ENCODE peak calls at places on chromosome 14, in five cellular contexts. One of them, this sample, is unnamed.

GRCh38 chr14:89337912-89338311 is 79.1 kb downstream of the FOXN3 start:
- DNase-seq in K562: no peak
- DNase-seq in GM12878: no peak
- DNase-seq in SK-N-SH: no peak
- DNase-seq in HepG2: no peak
- DNase-seq in this sample: no peak

GRCh38 chr14:94143239-94143638 is 13.8 kb upstream of the IFI27L2 start:
- DNase-seq in K562: no peak
- DNase-seq in GM12878: no peak
- DNase-seq in SK-N-SH: no peak
- DNase-seq in HepG2: peak; percentile 28
- DNase-seq in this sample: no peak

GRCh38 chr14:23056956-23057756 is at the start of gene CDH24:
- DNase-seq in K562: peak; percentile 88
- DNase-seq in GM12878: no peak
- DNase-seq in SK-N-SH: peak; percentile 90
- DNase-seq in HepG2: no peak
- DNase-seq in this sample: peak; percentile 77

GRCh38 chr14:90576581-90576980 is 179.8 kb downstream of the CALM1 start:
- DNase-seq in K562: no peak
- DNase-seq in GM12878: no peak
- DNase-seq in SK-N-SH: no peak
- DNase-seq in HepG2: no peak
- DNase-seq in this sample: no peak

GRCh38 chr14:69518341-69519101 is 34.0 kb downstream of the PLEKHD1 start:
- DNase-seq in K562: no peak
- DNase-seq in GM12878: no peak
- DNase-seq in SK-N-SH: no peak
- DNase-seq in HepG2: no peak
- DNase-seq in this sample: no peak

GRCh38 chr14:55802986-55803431 is 223.0 kb downstream of the KTN1 start:
- DNase-seq in K562: peak; percentile 19
- DNase-seq in GM12878: no peak
- DNase-seq in SK-N-SH: no peak
- DNase-seq in HepG2: peak; percentile 69
- DNase-seq in this sample: no peak

GRCh38 chr14:63713058-63713457 is 14.8 kb downstream of the SGPP1 start:
- DNase-seq in K562: no peak
- DNase-seq in GM12878: no peak
- DNase-seq in SK-N-SH: no peak
- DNase-seq in HepG2: no peak
- DNase-seq in this sample: no peak

GRCh38 chr14:105894125-105894977 is 368.0 kb downstream of the TMEM121 start:
- DNase-seq in K562: peak; percentile 2
- DNase-seq in GM12878: no peak
- DNase-seq in SK-N-SH: no peak
- DNase-seq in HepG2: no peak
- DNase-seq in this sample: no peak

GRCh38 chr14:100193417-100194357 is 34.2 kb upstream of the DEGS2 start:
- DNase-seq in K562: peak; percentile 54
- DNase-seq in GM12878: no peak
- DNase-seq in SK-N-SH: peak; percentile 39
- DNase-seq in HepG2: peak; percentile 75
- DNase-seq in this sample: no peak

GRCh38 chr14:61076531-61076930 is 95.5 kb downstream of the SLC38A6 start:
- DNase-seq in K562: no peak
- DNase-seq in GM12878: no peak
- DNase-seq in SK-N-SH: no peak
- DNase-seq in HepG2: peak; percentile 37
- DNase-seq in this sample: no peak

GRCh38 chr14:75661499-75661814 is 411 bp downstream of the TTLL5 start:
- DNase-seq in K562: no peak
- DNase-seq in GM12878: no peak
- DNase-seq in SK-N-SH: no peak
- DNase-seq in HepG2: no peak
- DNase-seq in this sample: no peak

GRCh38 chr14:51482112-51482511 is 169.6 kb upstream of the FRMD6 start:
- DNase-seq in K562: no peak
- DNase-seq in GM12878: no peak
- DNase-seq in SK-N-SH: peak; percentile 41
- DNase-seq in HepG2: no peak
- DNase-seq in this sample: no peak

GRCh38 chr14:104876251-104876699 is 11.2 kb downstream of the CEP170B start:
- DNase-seq in K562: peak; percentile 86
- DNase-seq in GM12878: no peak
- DNase-seq in SK-N-SH: peak; percentile 92
- DNase-seq in HepG2: no peak
- DNase-seq in this sample: peak; percentile 95

GRCh38 chr14:34710006-34710405 is 4.4 kb downstream of the CFL2 start:
- DNase-seq in K562: no peak
- DNase-seq in GM12878: no peak
- DNase-seq in SK-N-SH: no peak
- DNase-seq in HepG2: no peak
- DNase-seq in this sample: no peak

GRCh38 chr14:69261761-69262331 is 1.9 kb downstream of the GALNT16 start:
- DNase-seq in K562: no peak
- DNase-seq in GM12878: no peak
- DNase-seq in SK-N-SH: peak; percentile 36
- DNase-seq in HepG2: peak; percentile 69
- DNase-seq in this sample: no peak

DNA sequence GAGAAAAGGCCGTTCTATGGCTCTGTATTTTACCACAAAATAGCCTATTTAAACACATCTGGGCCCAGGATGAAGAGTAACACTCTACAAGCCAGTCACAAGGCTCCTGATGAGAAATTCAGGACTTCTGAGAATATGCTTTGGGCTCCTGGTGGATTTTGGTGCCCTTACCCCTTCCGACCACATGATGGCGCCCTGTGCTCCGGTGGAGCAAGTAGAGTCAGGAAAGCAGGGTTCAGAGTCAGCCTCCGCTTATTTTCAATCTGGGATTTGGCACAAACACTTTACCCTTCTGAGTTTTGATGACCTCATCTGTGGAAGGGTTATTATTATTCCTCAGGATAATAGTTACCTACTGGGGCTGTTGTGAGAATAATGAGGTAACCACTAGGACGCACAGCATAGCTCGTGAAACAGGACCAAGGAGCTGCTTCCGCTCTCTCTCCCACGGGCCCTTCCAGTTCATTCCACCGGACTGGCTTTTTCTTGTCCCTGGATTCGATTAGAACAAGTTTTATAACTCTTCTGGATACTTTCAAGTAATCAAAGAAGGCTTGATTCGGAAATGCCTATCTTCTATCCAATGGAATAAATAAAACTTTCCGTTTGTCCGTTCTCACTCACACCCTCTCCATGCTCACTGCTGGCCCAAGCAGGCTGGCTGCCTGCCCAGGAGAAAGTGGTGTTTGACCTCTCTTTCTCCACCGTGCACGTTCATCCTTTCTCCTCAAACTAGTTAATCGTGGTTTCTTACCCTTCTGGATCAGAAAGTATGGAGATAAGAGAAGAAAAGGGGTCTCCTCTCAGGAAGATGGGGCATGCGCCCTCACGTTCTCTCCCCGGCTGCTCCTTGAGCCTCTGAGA is 104.6 kb downstream of the GALC start:
- DNase-seq in K562: peak; percentile 32
- DNase-seq in GM12878: no peak
- DNase-seq in SK-N-SH: peak; percentile 12
- DNase-seq in HepG2: peak; percentile 14
- DNase-seq in this sample: peak; percentile 39
- TF ChIP-seq FOXM1 in K562: no peak
- TF ChIP-seq FOXM1 in GM12878: no peak
- TF ChIP-seq FOXM1 in SK-N-SH: no peak
- TF ChIP-seq FOXM1 in HepG2: no peak
- TF ChIP-seq FOXM1 in this sample: no peak

GRCh38 chr14:74085047-74085637 is 386 bp downstream of the LIN52 start:
- DNase-seq in K562: peak; percentile 17
- DNase-seq in GM12878: no peak
- DNase-seq in SK-N-SH: peak; percentile 44
- DNase-seq in HepG2: peak; percentile 10
- DNase-seq in this sample: peak; percentile 37
- TF ChIP-seq FOXM1 in K562: no peak
- TF ChIP-seq FOXM1 in GM12878: no peak
- TF ChIP-seq FOXM1 in SK-N-SH: no peak
- TF ChIP-seq FOXM1 in HepG2: no peak
- TF ChIP-seq FOXM1 in this sample: no peak

GRCh38 chr14:68076451-68076850 is 256.9 kb downstream of the RAD51B start:
- DNase-seq in K562: no peak
- DNase-seq in GM12878: no peak
- DNase-seq in SK-N-SH: no peak
- DNase-seq in HepG2: peak; percentile 5
- DNase-seq in this sample: no peak

GRCh38 chr14:68079941-68080697 is 260.5 kb downstream of the RAD51B start:
- DNase-seq in K562: no peak
- DNase-seq in GM12878: no peak
- DNase-seq in SK-N-SH: no peak
- DNase-seq in HepG2: peak; percentile 62
- DNase-seq in this sample: no peak

GRCh38 chr14:68081489-68081888 is 261.9 kb downstream of the RAD51B start:
- DNase-seq in K562: no peak
- DNase-seq in GM12878: no peak
- DNase-seq in SK-N-SH: no peak
- DNase-seq in HepG2: no peak
- DNase-seq in this sample: no peak

GRCh38 chr14:68074765-68075381 is 255.3 kb downstream of the RAD51B start:
- DNase-seq in K562: no peak
- DNase-seq in GM12878: no peak
- DNase-seq in SK-N-SH: no peak
- DNase-seq in HepG2: no peak
- DNase-seq in this sample: no peak

GRCh38 chr14:68075382-68076029 is 255.9 kb downstream of the RAD51B start:
- DNase-seq in K562: no peak
- DNase-seq in GM12878: no peak
- DNase-seq in SK-N-SH: no peak
- DNase-seq in HepG2: peak; percentile 5
- DNase-seq in this sample: no peak
- TF ChIP-seq FOXM1 in K562: no peak
- TF ChIP-seq FOXM1 in GM12878: no peak
- TF ChIP-seq FOXM1 in SK-N-SH: no peak
- TF ChIP-seq FOXM1 in HepG2: no peak
- TF ChIP-seq FOXM1 in this sample: no peak

DNA sequence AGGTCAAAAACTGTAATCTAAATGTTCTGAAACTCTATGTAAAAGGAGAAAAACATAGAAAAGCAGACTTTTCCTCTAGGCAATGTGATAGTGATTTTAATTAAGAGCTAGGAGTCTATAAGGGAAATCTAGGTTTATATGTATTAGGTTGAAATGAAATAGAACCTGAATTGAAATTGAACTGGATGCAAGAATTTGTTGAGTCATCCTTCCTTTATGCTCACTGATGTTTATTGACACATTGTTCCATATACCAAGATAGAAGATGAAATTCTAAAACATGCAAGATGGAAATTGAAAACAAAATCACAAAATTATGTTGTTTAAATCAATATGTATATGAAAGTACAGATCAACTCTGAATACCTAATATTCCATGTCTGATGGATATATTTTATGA is 170.4 kb upstream of the FLRT2 start:
- DNase-seq in K562: no peak
- DNase-seq in GM12878: no peak
- DNase-seq in SK-N-SH: no peak
- DNase-seq in HepG2: no peak
- DNase-seq in this sample: no peak
- TF ChIP-seq FOXM1 in K562: no peak
- TF ChIP-seq FOXM1 in GM12878: no peak
- TF ChIP-seq FOXM1 in SK-N-SH: no peak
- TF ChIP-seq FOXM1 in HepG2: no peak
- TF ChIP-seq FOXM1 in this sample: no peak

GRCh38 chr14:87995500-87996275 is 2.7 kb upstream of the GALC start:
- DNase-seq in K562: no peak
- DNase-seq in GM12878: no peak
- DNase-seq in SK-N-SH: no peak
- DNase-seq in HepG2: peak; percentile 85
- DNase-seq in this sample: no peak
- TF ChIP-seq FOXM1 in K562: no peak
- TF ChIP-seq FOXM1 in GM12878: no peak
- TF ChIP-seq FOXM1 in SK-N-SH: no peak
- TF ChIP-seq FOXM1 in HepG2: no peak
- TF ChIP-seq FOXM1 in this sample: no peak